ENCODE peak calls at places on chromosomes 13 and 19, in eight cellular contexts. O is sigmoid colon, W is M059J, K is lower leg skin, L is stomach, D is HT1080, M is foreskin keratinocyte, Q is ascending aorta. A is an unnamed sample.

GRCh38 chr13:67235265-67235664 is 5.1 kb upstream of the PCDH9 start:
- DNase-seq in W (no peak), L (no peak), K (no peak), D (no peak), O (no peak), M (no peak), Q (no peak), A (no peak)

GRCh38 chr13:41458939-41459753 is 1.8 kb downstream of the RGCC start:
- DNase-seq in L (peak), Q (no peak), W (peak), D (no peak), M (peak), K (no peak), O (peak), A (no peak)

GRCh38 chr13:43963726-43964125 is 84.0 kb downstream of the LACC1 start:
- DNase-seq in K (no peak), O (no peak), M (no peak), Q (no peak), D (peak), L (no peak), W (peak), A (no peak)

GRCh38 chr13:60583911-60584753 is 187.1 kb downstream of the TDRD3 start:
- DNase-seq in D (peak), W (peak), Q (no peak), O (no peak), M (peak), K (peak), L (no peak), A (no peak)

GRCh38 chr13:109722068-109722467 is 64.3 kb downstream of the IRS2 start:
- DNase-seq in Q (no peak), L (no peak), W (no peak), D (no peak), K (no peak), O (no peak), M (no peak), A (no peak)

GRCh38 chr19:50794778-50795664 is 4.8 kb downstream of the ACP4 start:
- DNase-seq in W (peak), M (peak), D (peak), K (no peak), O (no peak), L (no peak), Q (no peak), A (no peak)

GRCh38 chr19:23718802-23719201 is 31.8 kb upstream of the ZNF675 start:
- DNase-seq in W (no peak), D (no peak), M (no peak), Q (no peak), O (no peak), K (no peak), L (no peak), A (no peak)

GRCh38 chr13:44436589-44437337 is 63.1 kb downstream of the SERP2 start:
- DNase-seq in Q (peak), W (peak), L (peak), D (peak), M (peak), O (peak), K (peak), A (peak)

GRCh38 chr19:10503002-10503789 is at the start of gene KEAP1:
- DNase-seq in M (peak), L (peak), Q (no peak), O (peak), K (peak), D (peak), W (peak), A (peak)

GRCh38 chr13:42048625-42049453 is at the start of gene DGKH:
- DNase-seq in K (peak), W (peak), M (peak), D (peak), L (peak), O (peak), Q (peak), A (peak)

GRCh38 chr13:98798849-98799645 is 46.6 kb upstream of the SLC15A1 start:
- DNase-seq in D (no peak), Q (no peak), M (no peak), L (no peak), K (no peak), O (no peak), W (no peak), A (no peak)

GRCh38 chr19:56993851-56994250 is 125.9 kb upstream of the USP29 start:
- DNase-seq in Q (no peak), O (no peak), K (no peak), D (no peak), W (no peak), L (no peak), M (no peak), A (no peak)

GRCh38 chr13:40600145-40600751 is 66.2 kb downstream of the FOXO1 start:
- DNase-seq in D (no peak), W (no peak), O (no peak), L (no peak), Q (no peak), K (no peak), M (no peak), A (no peak)

GRCh38 chr19:7199613-7200533 is 94.3 kb downstream of the INSR start:
- DNase-seq in D (no peak), K (no peak), O (no peak), M (no peak), W (no peak), Q (no peak), L (peak), A (peak)

GRCh38 chr19:3785464-3785937 is 680 bp downstream of the MATK start:
- DNase-seq in Q (no peak), D (no peak), M (peak), O (no peak), W (no peak), K (no peak), L (no peak), A (no peak)

GRCh38 chr13:42333613-42334328 is 61.8 kb downstream of the AKAP11 start:
- DNase-seq in D (peak), K (no peak), Q (no peak), M (peak), O (no peak), W (peak), L (no peak), A (no peak)

GRCh38 chr19:4583961-4584669 is 24.6 kb upstream of the SEMA6B start:
- DNase-seq in K (no peak), O (no peak), L (no peak), D (peak), W (no peak), M (peak), Q (no peak), A (no peak)

GRCh38 chr19:30322641-30323320 is 49.4 kb upstream of the ZNF536 start:
- DNase-seq in L (peak), M (no peak), O (no peak), D (no peak), K (peak), W (no peak), Q (no peak), A (no peak)

GRCh38 chr13:59261928-59262488 is 901.7 kb downstream of the DIAPH3 start:
- DNase-seq in K (no peak), O (no peak), L (no peak), M (no peak), Q (no peak), D (no peak), W (peak), A (no peak)

GRCh38 chr13:113851480-113851803 is 12.4 kb downstream of the GAS6 start:
- DNase-seq in W (no peak), D (no peak), O (no peak), Q (no peak), M (no peak), L (no peak), K (no peak), A (no peak)

GRCh38 chr19:18401580-18402112 is 4.2 kb upstream of the LRRC25 start:
- DNase-seq in W (peak), Q (no peak), K (no peak), M (peak), L (no peak), D (peak), O (peak), A (peak)

A was measured in left colon.